ENCODE peak calls at places on chromosomes 4 and X, in seven cellular contexts. R, C, J, P, O, L and E are unnamed samples.

GRCh38 chr4:101210331-101210730 is 137.0 kb downstream of the PPP3CA start:
- DNase-seq in R (no peak), C (no peak), J (no peak), P (no peak), O (no peak), L (no peak), E (no peak)

GRCh38 chrX:11465648-11466411 is 172.6 kb downstream of the AMELX start:
- DNase-seq in R (no peak), C (no peak), J (no peak), P (no peak), O (no peak), L (no peak), E (no peak)

GRCh38 chrX:103845165-103845653 is 13.2 kb upstream of the RAB9B start:
- DNase-seq in R (no peak), C (peak; percentile 26), J (peak; percentile 8), P (peak; percentile 83), O (peak; percentile 74), L (peak; percentile 56), E (peak; percentile 42)

GRCh38 chr4:180665994-180666818 is 1577.0 kb upstream of the TENM3 start:
- DNase-seq in R (no peak), C (no peak), J (no peak), P (no peak), O (no peak), L (peak; percentile 33), E (peak; percentile 75)

GRCh38 chr4:39641451-39641850 is 2.8 kb upstream of the SMIM14 start:
- DNase-seq in R (no peak), C (no peak), J (no peak), P (no peak), O (peak; percentile 16), L (no peak), E (no peak)

GRCh38 chr4:112083587-112084347 is 61.5 kb upstream of the FAM241A start:
- DNase-seq in R (no peak), C (no peak), J (no peak), P (no peak), O (no peak), L (no peak), E (no peak)

GRCh38 chr4:48651869-48652447 is 128.1 kb downstream of the FRYL start:
- DNase-seq in R (no peak), C (no peak), J (no peak), P (no peak), O (no peak), L (no peak), E (no peak)

GRCh38 chrX:108590496-108590895 is 145.9 kb downstream of the IRS4 start:
- DNase-seq in R (no peak), C (no peak), J (no peak), P (no peak), O (no peak), L (no peak), E (no peak)

GRCh38 chr4:132572210-132572609 is 576.9 kb upstream of the PCDH10 start:
- DNase-seq in R (no peak), C (no peak), J (no peak), P (no peak), O (no peak), L (no peak), E (no peak)

GRCh38 chr4:159787901-159788300 is 685.0 kb downstream of the RAPGEF2 start:
- DNase-seq in R (no peak), C (no peak), J (no peak), P (no peak), O (no peak), L (no peak), E (no peak)

GRCh38 chrX:13252726-13253125 is 67.1 kb downstream of the ATXN3L start:
- DNase-seq in R (no peak), C (no peak), J (no peak), P (no peak), O (no peak), L (no peak), E (no peak)

GRCh38 chr4:15738877-15739276 is 36.0 kb downstream of the BST1 start:
- DNase-seq in R (no peak), C (no peak), J (no peak), P (no peak), O (no peak), L (no peak), E (no peak)

GRCh38 chrX:46910415-46910814 is 1.8 kb upstream of the JADE3 start:
- DNase-seq in R (no peak), C (no peak), J (no peak), P (no peak), O (no peak), L (no peak), E (no peak)

GRCh38 chr4:60590116-60590515 is 610.0 kb upstream of the ADGRL3 start:
- DNase-seq in R (no peak), C (no peak), J (no peak), P (no peak), O (no peak), L (no peak), E (no peak)

GRCh38 chrX:96417695-96418094 is 266.9 kb upstream of the DIAPH2 start:
- DNase-seq in R (no peak), C (no peak), J (no peak), P (no peak), O (no peak), L (no peak), E (no peak)

GRCh38 chrX:22800360-22800759 is 199.4 kb upstream of the DDX53 start:
- DNase-seq in R (peak; percentile 33), C (no peak), J (no peak), P (peak; percentile 67), O (peak; percentile 60), L (no peak), E (no peak)

GRCh38 chrX:155864655-155865054 is 16.5 kb upstream of the VAMP7 start:
- DNase-seq in R (no peak), C (no peak), J (no peak), P (no peak), O (no peak), L (no peak), E (no peak)

GRCh38 chrX:47200385-47201150 is 6.9 kb downstream of the UBA1 start:
- DNase-seq in R (peak; percentile 56), C (peak; percentile 31), J (no peak), P (peak; percentile 76), O (peak; percentile 74), L (no peak), E (no peak)

GRCh38 chr4:94626942-94627341 is 130.8 kb upstream of the BMPR1B start:
- DNase-seq in R (no peak), C (no peak), J (no peak), P (no peak), O (no peak), L (no peak), E (no peak)

GRCh38 chr4:75557696-75558095 is 1.8 kb downstream of the ODAPH start:
- DNase-seq in R (no peak), C (no peak), J (no peak), P (no peak), O (no peak), L (no peak), E (no peak)

GRCh38 chrX:39067866-39068265 is 266.6 kb downstream of the MID1IP1 start:
- DNase-seq in R (no peak), C (no peak), J (no peak), P (no peak), O (no peak), L (no peak), E (no peak)

GRCh38 chrX:130028196-130028595 is 45.8 kb downstream of the BCORL1 start:
- DNase-seq in R (no peak), C (peak; percentile 21), J (peak; percentile 9), P (no peak), O (no peak), L (peak; percentile 58), E (peak; percentile 35)

GRCh38 chrX:69014200-69014599 is 151.1 kb downstream of the PJA1 start:
- DNase-seq in R (no peak), C (no peak), J (no peak), P (no peak), O (peak; percentile 30), L (no peak), E (no peak)

GRCh38 chr4:185573651-185574199 is 38.4 kb upstream of the PDLIM3 start:
- DNase-seq in R (no peak), C (no peak), J (no peak), P (peak; percentile 77), O (no peak), L (no peak), E (peak; percentile 86)

GRCh38 chr4:22466582-22466981 is 49.3 kb downstream of the ADGRA3 start:
- DNase-seq in R (no peak), C (no peak), J (no peak), P (no peak), O (no peak), L (no peak), E (no peak)

GRCh38 chr4:87882861-87883260 is 50.1 kb downstream of the MEPE start:
- DNase-seq in R (no peak), C (no peak), J (no peak), P (no peak), O (no peak), L (no peak), E (no peak)
- H3K4me1 ChIP-seq in R (no peaks in the 10 kb centered on the region), C (no peaks in the 10 kb centered on the region), J (no peaks in the 10 kb centered on the region), P (no peaks in the 10 kb centered on the region), O (no peaks in the 10 kb centered on the region), L (no peaks in the 10 kb centered on the region), E (no peaks in the 10 kb centered on the region)

DNA sequence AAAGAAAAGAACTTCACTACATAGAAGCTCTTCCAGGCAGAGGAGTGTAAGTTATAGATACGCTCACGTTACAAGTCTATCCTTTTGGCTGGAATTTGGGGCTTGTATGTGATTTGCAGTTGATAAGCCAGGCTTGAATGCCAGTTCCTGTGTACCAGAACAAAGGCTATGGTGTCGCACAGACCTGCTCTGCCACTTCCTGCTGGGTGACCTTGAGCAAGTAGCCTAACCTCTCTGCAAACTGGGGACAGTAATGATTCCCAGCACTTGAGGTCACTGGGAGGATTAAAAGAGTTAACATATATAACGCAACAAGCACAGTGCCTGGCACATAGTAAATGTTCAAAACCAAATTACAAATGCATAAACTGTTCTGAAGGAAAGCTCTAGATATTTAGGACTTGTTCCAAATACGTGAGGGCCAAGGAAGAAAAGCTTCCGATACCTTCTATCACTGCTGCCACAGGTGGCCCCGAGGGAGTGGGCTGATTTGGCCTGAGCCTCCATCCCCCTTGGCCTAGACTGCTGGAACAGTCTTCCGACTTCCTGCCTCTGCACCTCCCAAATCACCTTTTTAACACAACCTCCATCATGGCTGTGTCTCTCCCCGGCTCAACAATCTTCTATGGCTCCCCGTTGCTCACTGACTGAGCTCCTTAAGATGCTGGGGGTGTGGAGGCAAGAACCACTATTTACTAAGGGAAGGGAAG is 1.3 kb upstream of the SOWAHD start:
- DNase-seq in R (no peak), C (no peak), J (no peak), P (no peak), O (no peak), L (peak; percentile 63), E (no peak)
- H3K4me3 ChIP-seq in R (no peak overlapping the region), C (no peak overlapping the region), J (peak overlapping the region; percentile 26), P (no peak overlapping the region), O (no peak overlapping the region), L (peak overlapping the region; percentile 51), E (no peak overlapping the region)

GRCh38 chr4:8738471-8738931 is 133.1 kb downstream of the HMX1 start:
- DNase-seq in R (no peak), C (no peak), J (no peak), P (no peak), O (peak; percentile 47), L (no peak), E (no peak)
- H3K9me3 ChIP-seq in R (no peaks in the 10 kb centered on the region), C (no peaks in the 10 kb centered on the region), J (no peaks in the 10 kb centered on the region), P (no peaks in the 10 kb centered on the region), O (no peaks in the 10 kb centered on the region), L (no peaks in the 10 kb centered on the region), E (no peaks in the 10 kb centered on the region)

GRCh38 chr4:4457803-4458550 is 71.1 kb downstream of the NSG1 start:
- DNase-seq in R (no peak), C (no peak), J (no peak), P (no peak), O (no peak), L (no peak), E (no peak)
- H3K4me1 ChIP-seq in R (no peaks in the 10 kb centered on the region), C (no peaks in the 10 kb centered on the region), J (peaks cover 7% of the 10 kb centered on the region), P (no peaks in the 10 kb centered on the region), O (no peaks in the 10 kb centered on the region), L (peaks cover 26% of the 10 kb centered on the region), E (peaks cover 20% of the 10 kb centered on the region)

GRCh38 chr4:141435446-141436225 is 200.7 kb upstream of the IL15 start:
- DNase-seq in R (no peak), C (no peak), J (no peak), P (no peak), O (no peak), L (no peak), E (no peak)
- H3K4me3 ChIP-seq in R (no peak overlapping the region), C (no peak overlapping the region), J (no peak overlapping the region), P (no peak overlapping the region), O (no peak overlapping the region), L (no peak overlapping the region), E (no peak overlapping the region)